ENCODE peak calls at places on chromosomes 11 and 22, in eight cellular contexts. B, K, M, O, F, G, R and E are unnamed samples.
A peak's percentile ranks its signal among the peaks of the same experiment; 100 is the strongest.

GRCh38 chr22:17191163-17191562 is 28.1 kb downstream of the ADA2 start:
- DNase-seq in F (no peak), K (no peak), O (peak; percentile 60), M (peak; percentile 73), R (no peak), G (peak; percentile 76), B (no peak), E (no peak)

GRCh38 chr11:1497600-1497999 is 11.0 kb upstream of the MOB2 start:
- DNase-seq in O (no peak), G (no peak), B (no peak), F (no peak), R (no peak), M (no peak), K (no peak), E (peak; percentile 16)

GRCh38 chr22:20244744-20245576 is 23.2 kb downstream of the RTN4R start:
- DNase-seq in B (no peak), R (no peak), M (no peak), O (no peak), G (no peak), K (no peak), F (peak; percentile 41), E (no peak)

GRCh38 chr11:22392561-22392960 is 54.4 kb downstream of the SLC17A6 start:
- DNase-seq in R (no peak), O (no peak), K (peak; percentile 2), G (no peak), B (no peak), F (no peak), M (no peak), E (no peak)

GRCh38 chr22:38176170-38176741 is 5.4 kb downstream of the PLA2G6 start:
- DNase-seq in K (no peak), B (no peak), G (peak; percentile 86), F (no peak), R (peak; percentile 81), M (peak; percentile 88), O (peak; percentile 70), E (no peak)

GRCh38 chr11:35487532-35488078 is 37.8 kb downstream of the PAMR1 start:
- DNase-seq in O (peak; percentile 59), M (peak; percentile 77), K (no peak), B (no peak), F (no peak), R (no peak), G (peak; percentile 52), E (peak; percentile 21)

GRCh38 chr11:115257286-115258077 is 246.7 kb downstream of the CADM1 start:
- DNase-seq in R (no peak), O (no peak), K (no peak), M (no peak), F (no peak), G (no peak), B (peak; percentile 10), E (peak; percentile 28)

GRCh38 chr22:32997295-32997694 is 60.9 kb downstream of the SYN3 start:
- DNase-seq in M (no peak), R (no peak), O (no peak), F (no peak), G (no peak), B (no peak), K (no peak), E (no peak)

GRCh38 chr11:94732617-94733292 is 35.4 kb upstream of the AMOTL1 start:
- DNase-seq in R (no peak), F (no peak), M (peak; percentile 73), G (peak; percentile 84), O (peak; percentile 94), K (no peak), B (no peak), E (peak; percentile 35)

GRCh38 chr11:78535920-78536319 is 38.7 kb downstream of the NARS2 start:
- DNase-seq in O (peak; percentile 88), F (no peak), K (no peak), B (no peak), G (peak; percentile 12), M (no peak), R (no peak), E (no peak)